ENCODE peak calls at places on chromosomes 6 and 20, in four cellular contexts. Z, L, X and F are unnamed samples.

GRCh38 chr6:161674930-161675523 is 401.2 kb upstream of the AGPAT4 start:
- DNase-seq in Z (no peak), X (no peak), L (no peak), F (no peak)

GRCh38 chr6:109306733-109307132 is 75.5 kb downstream of the CD164 start:
- DNase-seq in Z (no peak), L (no peak), X (no peak), F (no peak)

GRCh38 chr6:38638941-38639497 is 710 bp downstream of the BTBD9 start:
- DNase-seq in Z (no peak), X (no peak), L (no peak), F (peak; percentile 60)

GRCh38 chr20:17570347-17571152 is 675 bp downstream of the DSTN start:
- DNase-seq in X (peak; percentile 67), L (peak; percentile 60), Z (peak; percentile 23), F (peak; percentile 58)

GRCh38 chr6:13924949-13925881 is at the start of gene RNF182:
- DNase-seq in L (no peak), Z (no peak), X (no peak), F (no peak)

GRCh38 chr6:108277831-108278230 is 17.0 kb upstream of the SNX3 start:
- DNase-seq in Z (no peak), X (no peak), L (no peak), F (no peak)

GRCh38 chr6:112833546-112834215 is 486.6 kb downstream of the RFPL4B start:
- DNase-seq in X (no peak), L (no peak), Z (no peak), F (no peak)

GRCh38 chr6:113921299-113921904 is 49.5 kb downstream of the HDAC2 start:
- DNase-seq in Z (no peak), X (no peak), L (no peak), F (no peak)

GRCh38 chr20:2815242-2815900 is 584 bp downstream of the C20orf141 start:
- DNase-seq in L (no peak), X (no peak), Z (no peak), F (no peak)

GRCh38 chr6:42345696-42346416 is 105.9 kb downstream of the TRERF1 start:
- DNase-seq in X (no peak), Z (no peak), L (no peak), F (no peak)

GRCh38 chr20:51335329-51335841 is 207.1 kb downstream of the NFATC2 start:
- DNase-seq in Z (no peak), L (no peak), X (no peak), F (no peak)

GRCh38 chr20:59636791-59637370 is 32.5 kb downstream of the PHACTR3 start:
- DNase-seq in X (no peak), Z (no peak), L (no peak), F (peak; percentile 1)

GRCh38 chr20:53867741-53868351 is 202.5 kb downstream of the BCAS1 start:
- DNase-seq in X (no peak), Z (no peak), L (no peak), F (no peak)

GRCh38 chr6:81806793-81807565 is 54.5 kb upstream of the TENT5A start:
- DNase-seq in X (no peak), L (no peak), Z (no peak), F (no peak)

GRCh38 chr20:39800548-39800947 is 838.4 kb downstream of the DHX35 start:
- DNase-seq in L (peak; percentile 25), Z (no peak), X (no peak), F (no peak)

GRCh38 chr6:58290177-58290576 is 972.7 kb downstream of the PRIM2 start:
- DNase-seq in X (no peak), Z (no peak), L (no peak), F (no peak)

GRCh38 chr6:97586344-97586743 is 303.3 kb upstream of the MMS22L start:
- DNase-seq in L (no peak), X (no peak), Z (no peak), F (no peak)

GRCh38 chr20:46713957-46714834 is 4.7 kb downstream of the SLC2A10 start:
- DNase-seq in Z (no peak), L (no peak), X (no peak), F (peak; percentile 70)

GRCh38 chr6:17650910-17651309 is 50.8 kb downstream of the FAM8A1 start:
- DNase-seq in L (no peak), Z (no peak), X (no peak), F (no peak)

GRCh38 chr6:4313044-4313686 is 177.8 kb upstream of the ECI2 start:
- DNase-seq in X (peak; percentile 41), L (peak; percentile 23), Z (no peak), F (no peak)

GRCh38 chr6:39416728-39417127 is 94.2 kb upstream of the KCNK16 start:
- DNase-seq in X (no peak), L (no peak), Z (no peak), F (no peak)

GRCh38 chr20:9354579-9354978 is 159.8 kb upstream of the LAMP5 start:
- DNase-seq in L (no peak), Z (no peak), X (no peak), F (no peak)

GRCh38 chr6:18503588-18504231 is 116.6 kb downstream of the RNF144B start:
- DNase-seq in Z (peak; percentile 24), X (peak; percentile 68), L (peak; percentile 48), F (peak; percentile 55)

GRCh38 chr20:36555248-36555647 is 13.9 kb downstream of the MYL9 start:
- DNase-seq in Z (no peak), X (no peak), L (no peak), F (no peak)

GRCh38 chr6:110320307-110320706 is 37.8 kb downstream of the METTL24 start:
- DNase-seq in X (no peak), Z (no peak), L (no peak), F (no peak)
- H3K4me3 ChIP-seq in X (no peak overlapping the region), Z (no peak overlapping the region), L (no peak overlapping the region), F (no peak overlapping the region)

DNA sequence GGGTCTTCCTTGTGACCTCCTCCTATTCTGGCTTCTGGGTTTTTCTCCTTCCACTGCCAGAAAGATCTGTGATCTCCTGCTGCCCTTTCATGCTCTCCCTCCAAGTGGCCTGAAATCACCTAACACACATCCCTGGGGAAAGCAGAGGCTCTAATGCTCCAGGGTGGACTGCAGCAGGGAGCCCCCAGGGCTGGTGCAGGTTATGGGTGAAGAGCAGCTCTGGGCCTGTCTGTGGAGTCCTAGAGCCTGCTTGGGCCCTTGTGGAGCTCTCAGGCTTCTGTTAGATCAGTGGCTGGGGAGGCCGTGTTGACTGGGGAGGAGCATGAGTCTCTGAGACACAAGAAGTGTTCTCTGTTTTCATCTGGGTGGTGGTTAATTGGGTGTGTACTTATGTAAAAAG is 32.3 kb upstream of the RNF8 start:
- DNase-seq in Z (no peak), L (no peak), X (no peak), F (no peak)
- H3K27ac ChIP-seq in Z (no peak overlapping the region), L (no peak overlapping the region), X (no peak overlapping the region), F (no peak overlapping the region)

GRCh38 chr6:55141611-55142010 is 32.7 kb upstream of the HCRTR2 start:
- DNase-seq in Z (no peak), L (no peak), X (no peak), F (no peak)
- TF ChIP-seq POLR2A in Z (no peak), L (no peak), X (no peak), F (no peak)

DNA sequence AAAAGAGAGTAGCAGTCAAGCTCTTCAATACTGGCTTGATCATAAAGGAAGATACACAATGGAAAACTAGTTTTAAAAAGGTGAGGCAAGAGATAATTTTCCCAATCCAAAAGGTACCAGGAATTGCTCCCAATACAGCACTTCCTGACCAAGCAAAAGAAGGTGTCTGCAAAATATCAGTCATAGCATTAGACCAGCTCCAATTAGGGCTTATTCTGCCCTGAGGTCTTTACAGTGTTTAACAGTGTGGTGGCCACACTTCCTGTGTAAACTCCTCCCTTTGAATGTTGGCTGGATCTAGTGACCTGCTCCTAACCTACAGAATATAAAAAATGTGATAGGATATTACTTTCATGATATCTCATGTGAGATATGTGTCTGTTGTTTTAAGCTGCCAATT is 57.2 kb upstream of the BTN3A2 start:
- DNase-seq in X (no peak), L (no peak), Z (no peak), F (no peak)
- H3K4me3 ChIP-seq in X (no peak overlapping the region), L (no peak overlapping the region), Z (no peak overlapping the region), F (no peak overlapping the region)